ENCODE peak calls at places on chromosomes 7 and 10, in four cellular contexts. P is right cardiac atrium, L is cardiac muscle cell, C is lower lobe of right lung. T is an unnamed sample. For H3K4me1, the result is how much of the 10 kb centered on the place peaks cover.

GRCh38 chr10:125343118-125343752 is 182.9 kb upstream of the CTBP2 start:
- DNase-seq in P (no peak), L (peak), C (no peak), T (no peak)

GRCh38 chr7:98802088-98802780 is 67.6 kb downstream of the TMEM130 start:
- DNase-seq in P (peak), L (peak), C (no peak), T (peak)

GRCh38 chr7:121503039-121503438 is 106.9 kb upstream of the FAM3C start:
- DNase-seq in P (no peak), L (no peak), C (no peak), T (no peak)

GRCh38 chr7:151389768-151390593 is 19.9 kb downstream of the WDR86 start:
- DNase-seq in P (no peak), L (no peak), C (peak), T (no peak)

GRCh38 chr10:48526371-48526821 is 78.5 kb downstream of the ARHGAP22 start:
- DNase-seq in P (no peak), L (peak), C (no peak), T (no peak)

GRCh38 chr10:71788954-71789353 is 15.6 kb upstream of the VSIR start:
- DNase-seq in P (no peak), L (no peak), C (no peak), T (no peak)

GRCh38 chr10:16440396-16441105 is 3.7 kb downstream of the PTER start:
- DNase-seq in P (no peak), L (peak), C (no peak), T (no peak)

GRCh38 chr10:5560844-5561703 is 36.3 kb downstream of the CALML3 start:
- DNase-seq in P (no peak), L (no peak), C (peak), T (no peak)

GRCh38 chr10:308572-309085 is 173.4 kb downstream of the ZMYND11 start:
- DNase-seq in P (peak), L (no peak), C (no peak), T (no peak)

GRCh38 chr10:100350914-100351485 is 4.0 kb downstream of the SCD start:
- DNase-seq in P (no peak), L (no peak), C (no peak), T (no peak)

GRCh38 chr10:63331586-63331985 is 134.2 kb downstream of the JMJD1C start:
- DNase-seq in P (no peak), L (peak), C (no peak), T (no peak)

GRCh38 chr7:149495785-149496641 is 1.6 kb downstream of the ZNF746 start:
- DNase-seq in P (peak), L (peak), C (peak), T (no peak)

GRCh38 chr7:50793115-50793946 is 10.6 kb upstream of the GRB10 start:
- DNase-seq in P (peak), L (peak), C (peak), T (no peak)

GRCh38 chr10:77415311-77415960 is 222.2 kb downstream of the KCNMA1 start:
- DNase-seq in P (no peak), L (no peak), C (no peak), T (no peak)

GRCh38 chr10:34884272-34884952 is 69.3 kb upstream of the PARD3 start:
- DNase-seq in P (no peak), L (no peak), C (no peak), T (no peak)

GRCh38 chr7:85023066-85023687 is 163.7 kb downstream of the SEMA3D start:
- DNase-seq in P (no peak), L (peak), C (no peak), T (no peak)

GRCh38 chr7:75986147-75986781 is 8.1 kb downstream of the TMEM120A start:
- DNase-seq in P (peak), L (no peak), C (peak), T (no peak)

GRCh38 chr10:60618861-60619260 is 159.4 kb upstream of the CDK1 start:
- DNase-seq in P (no peak), L (no peak), C (no peak), T (no peak)

GRCh38 chr10:131656446-131656845 is 244.4 kb upstream of the PPP2R2D start:
- DNase-seq in P (no peak), L (no peak), C (no peak), T (no peak)

GRCh38 chr10:17365402-17365801 is 89.0 kb downstream of the ST8SIA6 start:
- DNase-seq in P (no peak), L (no peak), C (no peak), T (no peak)

GRCh38 chr7:11228515-11228914 is 254.8 kb downstream of the PHF14 start:
- DNase-seq in P (peak), L (peak), C (peak), T (no peak)

GRCh38 chr10:99685232-99686041 is 26.1 kb downstream of the ENTPD7 start:
- DNase-seq in P (no peak), L (no peak), C (no peak), T (peak)

GRCh38 chr7:157690058-157690832 is 353.4 kb downstream of the DNAJB6 start:
- DNase-seq in P (no peak), L (no peak), C (no peak), T (no peak)

GRCh38 chr10:132627736-132628512 is 90.3 kb downstream of the INPP5A start:
- DNase-seq in P (peak), L (peak), C (peak), T (no peak)

GRCh38 chr7:122790132-122790531 is 87.4 kb upstream of the RNF148 start:
- DNase-seq in P (no peak), L (peak), C (no peak), T (no peak)

GRCh38 chr10:102299873-102300272 is 54.5 kb downstream of the GBF1 start:
- DNase-seq in P (no peak), L (peak), C (no peak), T (no peak)

GRCh38 chr7:55641811-55642210 is 69.5 kb upstream of the VOPP1 start:
- DNase-seq in P (no peak), L (no peak), C (no peak), T (peak)

DNA sequence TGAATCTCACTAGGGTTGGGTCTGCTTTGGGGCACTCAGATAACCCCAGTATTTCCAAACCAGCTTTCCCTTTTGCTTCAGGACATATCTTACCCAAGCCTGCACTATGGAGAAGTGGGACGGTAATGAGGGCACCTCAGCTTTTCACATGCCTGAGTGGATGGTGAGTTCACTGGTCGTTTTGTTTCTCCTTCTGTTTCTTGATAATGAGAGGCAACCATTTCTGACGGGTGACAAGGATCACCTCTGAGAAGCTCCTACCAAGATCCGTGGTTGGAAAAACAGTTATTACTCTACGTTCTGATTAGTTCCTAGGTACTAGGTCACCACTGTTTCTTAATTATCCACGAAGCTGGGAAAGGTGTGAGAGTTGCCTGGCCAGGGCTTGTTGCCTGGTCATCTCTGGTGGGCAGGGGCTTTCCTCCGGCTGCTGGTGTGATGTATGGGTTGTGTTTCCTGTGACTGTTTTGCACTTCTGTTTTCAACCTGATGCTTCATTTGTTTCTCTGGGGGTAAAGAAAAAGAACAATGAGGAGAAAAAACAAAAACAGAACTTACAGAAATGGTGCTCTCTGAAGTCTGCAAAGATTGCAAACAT is 65.7 kb upstream of the STRIP2 start:
- DNase-seq in P (no peak), L (no peak), C (no peak), T (peak)
- H3K4me1 ChIP-seq in P (under half), L (under half), C (under half), T (under half)

GRCh38 chr10:36183056-36183455 is 541.0 kb upstream of the FZD8 start:
- DNase-seq in P (no peak), L (no peak), C (no peak), T (no peak)
- H3K4me1 ChIP-seq in P (under half), L (under half), C (under half), T (under half)

GRCh38 chr7:156001496-156002260 is 189.4 kb upstream of the SHH start:
- DNase-seq in P (no peak), L (no peak), C (no peak), T (no peak)

GRCh38 chr7:156002362-156003001 is 190.2 kb upstream of the SHH start:
- DNase-seq in P (no peak), L (no peak), C (no peak), T (no peak)

GRCh38 chr7:155999631-156000489 is 187.6 kb upstream of the SHH start:
- DNase-seq in P (no peak), L (no peak), C (no peak), T (no peak)

GRCh38 chr7:155998766-155999630 is 186.7 kb upstream of the SHH start:
- DNase-seq in P (no peak), L (no peak), C (no peak), T (no peak)

GRCh38 chr7:156000601-156001396 is 188.5 kb upstream of the SHH start:
- DNase-seq in P (no peak), L (no peak), C (no peak), T (no peak)
- H3K4me1 ChIP-seq in P (under half), L (under half), C (under half), T (under half)

GRCh38 chr7:906776-907157 is 30.4 kb downstream of the GET4 start:
- DNase-seq in P (no peak), L (no peak), C (no peak), T (no peak)
- H3K4me1 ChIP-seq in P (under half), L (under half), C (under half), T (under half)

DNA sequence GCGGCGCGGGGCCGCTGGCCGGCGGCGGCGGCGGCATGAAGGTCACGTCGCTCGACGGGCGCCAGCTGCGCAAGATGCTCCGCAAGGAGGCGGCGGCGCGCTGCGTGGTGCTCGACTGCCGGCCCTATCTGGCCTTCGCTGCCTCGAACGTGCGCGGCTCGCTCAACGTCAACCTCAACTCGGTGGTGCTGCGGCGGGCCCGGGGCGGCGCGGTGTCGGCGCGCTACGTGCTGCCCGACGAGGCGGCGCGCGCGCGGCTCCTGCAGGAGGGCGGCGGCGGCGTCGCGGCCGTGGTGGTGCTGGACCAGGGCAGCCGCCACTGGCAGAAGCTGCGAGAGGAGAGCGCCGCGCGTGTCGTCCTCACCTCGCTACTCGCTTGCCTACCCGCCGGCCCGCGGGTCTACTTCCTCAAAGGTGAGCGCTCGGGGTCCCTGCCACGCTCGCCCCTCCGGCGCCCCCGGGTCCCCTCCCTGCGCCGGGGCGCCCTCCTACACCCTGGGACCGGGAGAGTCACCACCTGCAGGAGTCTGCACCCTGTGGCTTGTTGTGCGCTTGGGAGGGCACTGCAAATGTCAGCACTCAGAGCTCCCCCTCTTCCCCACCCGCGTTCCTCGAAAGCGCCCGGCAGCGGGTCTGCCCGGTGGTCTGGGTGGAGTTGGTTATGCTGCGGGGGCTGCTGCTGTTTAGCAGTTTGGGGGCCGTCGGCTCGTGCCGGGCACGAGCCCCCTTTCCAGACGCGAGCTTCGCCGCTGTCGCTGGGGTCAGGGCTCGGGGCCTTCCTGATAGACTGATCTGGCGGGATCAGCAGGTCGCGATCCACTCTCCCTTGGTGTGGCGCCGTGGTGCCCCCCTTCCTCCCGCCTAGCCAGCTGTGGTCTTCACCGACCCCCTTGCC is 627 bp downstream of the DUSP5 start:
- DNase-seq in P (peak), L (peak), C (peak), T (no peak)
- H3K4me1 ChIP-seq in P (under half), L (under half), C (half or more), T (under half)

T was measured in GM12878.